ENCODE peak calls at places on chromosomes 4 and X, in five cellular contexts. One of them, this sample, is unnamed.

GRCh38 chr4:44961001-44961755 is 234.8 kb upstream of the GNPDA2 start:
- DNase-seq in AG09319: no peak
- DNase-seq in lower lobe of right lung: no peak
- DNase-seq in epithelial cell of esophagus: peak
- DNase-seq in AG09309: no peak
- DNase-seq in this sample: no peak

GRCh38 chrX:68672581-68673318 is 25.3 kb downstream of the STARD8 start:
- DNase-seq in AG09309: no peak
- DNase-seq in lower lobe of right lung: no peak
- DNase-seq in AG09319: no peak
- DNase-seq in epithelial cell of esophagus: no peak
- DNase-seq in this sample: no peak

GRCh38 chrX:77743720-77744119 is 42.3 kb downstream of the ATRX start:
- DNase-seq in lower lobe of right lung: no peak
- DNase-seq in AG09309: no peak
- DNase-seq in epithelial cell of esophagus: no peak
- DNase-seq in AG09319: no peak
- DNase-seq in this sample: no peak

GRCh38 chr4:86675548-86675947 is 81.4 kb downstream of the PTPN13 start:
- DNase-seq in AG09309: no peak
- DNase-seq in AG09319: no peak
- DNase-seq in lower lobe of right lung: no peak
- DNase-seq in epithelial cell of esophagus: no peak
- DNase-seq in this sample: no peak

GRCh38 chr4:101014417-101014816 is 332.9 kb downstream of the PPP3CA start:
- DNase-seq in epithelial cell of esophagus: no peak
- DNase-seq in AG09319: no peak
- DNase-seq in AG09309: no peak
- DNase-seq in lower lobe of right lung: no peak
- DNase-seq in this sample: no peak

GRCh38 chrX:87098477-87098876 is 419.1 kb upstream of the KLHL4 start:
- DNase-seq in AG09319: no peak
- DNase-seq in lower lobe of right lung: no peak
- DNase-seq in AG09309: no peak
- DNase-seq in epithelial cell of esophagus: no peak
- DNase-seq in this sample: no peak

GRCh38 chrX:110462957-110463356 is 104.3 kb downstream of the RTL9 start:
- DNase-seq in lower lobe of right lung: no peak
- DNase-seq in AG09319: no peak
- DNase-seq in epithelial cell of esophagus: no peak
- DNase-seq in AG09309: no peak
- DNase-seq in this sample: no peak

GRCh38 chrX:11374570-11374969 is 81.4 kb downstream of the AMELX start:
- DNase-seq in AG09319: no peak
- DNase-seq in epithelial cell of esophagus: no peak
- DNase-seq in AG09309: no peak
- DNase-seq in lower lobe of right lung: no peak
- DNase-seq in this sample: no peak

GRCh38 chr4:155011163-155011825 is 197.1 kb upstream of the NPY2R start:
- DNase-seq in lower lobe of right lung: no peak
- DNase-seq in AG09319: no peak
- DNase-seq in epithelial cell of esophagus: no peak
- DNase-seq in AG09309: no peak
- DNase-seq in this sample: no peak

GRCh38 chr4:142534994-142535393 is 311.1 kb downstream of the INPP4B start:
- DNase-seq in AG09319: no peak
- DNase-seq in epithelial cell of esophagus: peak
- DNase-seq in AG09309: no peak
- DNase-seq in lower lobe of right lung: no peak
- DNase-seq in this sample: no peak

GRCh38 chr4:86596802-86597201 is 2.7 kb downstream of the PTPN13 start:
- DNase-seq in AG09319: no peak
- DNase-seq in epithelial cell of esophagus: peak
- DNase-seq in AG09309: no peak
- DNase-seq in lower lobe of right lung: no peak
- DNase-seq in this sample: no peak

GRCh38 chrX:14698770-14699169 is 169.4 kb downstream of the GLRA2 start:
- DNase-seq in AG09319: no peak
- DNase-seq in AG09309: no peak
- DNase-seq in epithelial cell of esophagus: no peak
- DNase-seq in lower lobe of right lung: no peak
- DNase-seq in this sample: no peak

GRCh38 chrX:39645059-39645895 is 452.5 kb downstream of the BCOR start:
- DNase-seq in AG09319: peak
- DNase-seq in lower lobe of right lung: peak
- DNase-seq in epithelial cell of esophagus: no peak
- DNase-seq in AG09309: peak
- DNase-seq in this sample: no peak

GRCh38 chr4:53355919-53356521 is 9.8 kb downstream of the SCFD2 start:
- DNase-seq in lower lobe of right lung: no peak
- DNase-seq in AG09319: no peak
- DNase-seq in AG09309: no peak
- DNase-seq in epithelial cell of esophagus: no peak
- DNase-seq in this sample: no peak

GRCh38 chrX:8743126-8743732 is 11.3 kb upstream of the ANOS1 start:
- DNase-seq in AG09319: no peak
- DNase-seq in lower lobe of right lung: peak
- DNase-seq in epithelial cell of esophagus: peak
- DNase-seq in AG09309: no peak
- DNase-seq in this sample: no peak

GRCh38 chr4:26206339-26206738 is 114.5 kb upstream of the RBPJ start:
- DNase-seq in lower lobe of right lung: no peak
- DNase-seq in AG09309: peak
- DNase-seq in epithelial cell of esophagus: no peak
- DNase-seq in AG09319: peak
- DNase-seq in this sample: no peak

GRCh38 chr4:33980361-33980760 is 2264.0 kb downstream of the ARAP2 start:
- DNase-seq in lower lobe of right lung: no peak
- DNase-seq in epithelial cell of esophagus: no peak
- DNase-seq in AG09319: no peak
- DNase-seq in AG09309: no peak
- DNase-seq in this sample: no peak

GRCh38 chr4:84957509-84958420 is 8.7 kb downstream of the WDFY3 start:
- DNase-seq in AG09309: no peak
- DNase-seq in AG09319: no peak
- DNase-seq in lower lobe of right lung: no peak
- DNase-seq in epithelial cell of esophagus: no peak
- DNase-seq in this sample: peak

GRCh38 chr4:38576767-38577166 is 87.2 kb upstream of the KLF3 start:
- DNase-seq in lower lobe of right lung: no peak
- DNase-seq in epithelial cell of esophagus: no peak
- DNase-seq in AG09309: no peak
- DNase-seq in AG09319: no peak
- DNase-seq in this sample: no peak

GRCh38 chr4:86762649-86763048 is 86.5 kb downstream of the SLC10A6 start:
- DNase-seq in epithelial cell of esophagus: no peak
- DNase-seq in AG09309: no peak
- DNase-seq in AG09319: no peak
- DNase-seq in lower lobe of right lung: no peak
- DNase-seq in this sample: no peak

GRCh38 chr4:84258905-84259830 is 239.9 kb downstream of the NKX6-1 start:
- DNase-seq in AG09319: no peak
- DNase-seq in epithelial cell of esophagus: peak
- DNase-seq in lower lobe of right lung: no peak
- DNase-seq in AG09309: no peak
- DNase-seq in this sample: no peak

GRCh38 chr4:125433453-125433852 is 118.7 kb downstream of the FAT4 start:
- DNase-seq in epithelial cell of esophagus: peak
- DNase-seq in AG09309: peak
- DNase-seq in AG09319: peak
- DNase-seq in lower lobe of right lung: no peak
- DNase-seq in this sample: no peak

GRCh38 chrX:69616520-69617203 is 749 bp downstream of the EDA start:
- DNase-seq in AG09319: no peak
- DNase-seq in lower lobe of right lung: peak
- DNase-seq in AG09309: no peak
- DNase-seq in epithelial cell of esophagus: peak
- DNase-seq in this sample: no peak

GRCh38 chrX:703466-704210 is 73.0 kb downstream of the SHOX start:
- DNase-seq in AG09319: no peak
- DNase-seq in AG09309: no peak
- DNase-seq in lower lobe of right lung: no peak
- DNase-seq in epithelial cell of esophagus: no peak
- DNase-seq in this sample: no peak

GRCh38 chr4:144649646-144650045 is 3.7 kb downstream of the HHIP start:
- DNase-seq in epithelial cell of esophagus: no peak
- DNase-seq in AG09319: no peak
- DNase-seq in AG09309: no peak
- DNase-seq in lower lobe of right lung: no peak
- DNase-seq in this sample: no peak

GRCh38 chrX:48911407-48912182 is at the start of gene SLC35A2:
- DNase-seq in AG09309: no peak
- DNase-seq in AG09319: no peak
- DNase-seq in epithelial cell of esophagus: peak
- DNase-seq in lower lobe of right lung: peak
- DNase-seq in this sample: peak

GRCh38 chr4:80492761-80493160 is 157.2 kb downstream of the CFAP299 start:
- DNase-seq in epithelial cell of esophagus: peak
- DNase-seq in lower lobe of right lung: no peak
- DNase-seq in AG09319: no peak
- DNase-seq in AG09309: no peak
- DNase-seq in this sample: no peak

GRCh38 chr4:8362483-8362882 is 78.0 kb downstream of the ACOX3 start:
- DNase-seq in AG09319: no peak
- DNase-seq in epithelial cell of esophagus: peak
- DNase-seq in lower lobe of right lung: no peak
- DNase-seq in AG09309: peak
- DNase-seq in this sample: no peak

GRCh38 chrX:68307767-68308166 is 125.5 kb downstream of the OPHN1 start:
- DNase-seq in AG09309: peak
- DNase-seq in AG09319: peak
- DNase-seq in lower lobe of right lung: no peak
- DNase-seq in epithelial cell of esophagus: peak
- DNase-seq in this sample: peak

GRCh38 chrX:1196436-1196835 is 16.0 kb downstream of the CRLF2 start:
- DNase-seq in epithelial cell of esophagus: no peak
- DNase-seq in lower lobe of right lung: no peak
- DNase-seq in AG09309: no peak
- DNase-seq in AG09319: no peak
- DNase-seq in this sample: no peak

GRCh38 chr4:89640620-89641366 is 196.2 kb downstream of the SNCA start:
- DNase-seq in lower lobe of right lung: peak
- DNase-seq in AG09309: peak
- DNase-seq in AG09319: peak
- DNase-seq in epithelial cell of esophagus: peak
- DNase-seq in this sample: no peak

GRCh38 chr4:126396703-126397102 is 1081.9 kb downstream of the FAT4 start:
- DNase-seq in AG09319: no peak
- DNase-seq in AG09309: no peak
- DNase-seq in epithelial cell of esophagus: peak
- DNase-seq in lower lobe of right lung: no peak
- DNase-seq in this sample: no peak

GRCh38 chr4:88533088-88533790 is 9.7 kb upstream of the PYURF start:
- DNase-seq in AG09319: no peak
- DNase-seq in AG09309: peak
- DNase-seq in lower lobe of right lung: no peak
- DNase-seq in epithelial cell of esophagus: peak
- DNase-seq in this sample: no peak

GRCh38 chr4:19969492-19969891 is 282.2 kb upstream of the SLIT2 start:
- DNase-seq in AG09309: no peak
- DNase-seq in epithelial cell of esophagus: no peak
- DNase-seq in lower lobe of right lung: no peak
- DNase-seq in AG09319: no peak
- DNase-seq in this sample: no peak
- TF ChIP-seq CTCF in AG09309: peak
- TF ChIP-seq CTCF in epithelial cell of esophagus: no peak
- TF ChIP-seq CTCF in lower lobe of right lung: no peak
- TF ChIP-seq CTCF in AG09319: peak
- TF ChIP-seq CTCF in this sample: peak

GRCh38 chr4:186740822-186741221 is 17.2 kb upstream of the FAT1 start:
- DNase-seq in AG09319: no peak
- DNase-seq in epithelial cell of esophagus: no peak
- DNase-seq in lower lobe of right lung: no peak
- DNase-seq in AG09309: no peak
- DNase-seq in this sample: no peak
- TF ChIP-seq CTCF in AG09319: no peak
- TF ChIP-seq CTCF in epithelial cell of esophagus: no peak
- TF ChIP-seq CTCF in lower lobe of right lung: no peak
- TF ChIP-seq CTCF in AG09309: no peak
- TF ChIP-seq CTCF in this sample: no peak

DNA sequence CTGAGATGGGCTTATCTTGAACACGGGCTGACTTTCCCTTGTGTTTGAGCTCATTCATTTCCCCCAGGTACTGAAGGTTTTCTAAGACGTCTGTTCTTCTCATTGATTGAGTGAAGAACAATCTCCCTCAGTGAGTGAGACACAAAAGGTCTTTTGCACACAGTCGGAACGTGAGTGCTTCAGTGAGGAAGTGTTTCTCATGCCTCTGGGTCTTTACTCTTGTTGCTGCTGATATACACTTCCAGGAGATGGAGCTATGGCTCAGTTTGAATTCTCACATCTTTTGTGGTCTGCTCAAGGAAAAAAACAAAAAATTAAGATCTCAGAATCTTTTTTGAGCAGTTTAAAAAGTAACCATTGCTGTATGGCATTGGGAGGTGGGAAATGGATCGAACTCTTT is 981.9 kb upstream of the TENM3 start:
- DNase-seq in epithelial cell of esophagus: peak
- DNase-seq in AG09319: no peak
- DNase-seq in AG09309: no peak
- DNase-seq in lower lobe of right lung: no peak
- DNase-seq in this sample: no peak
- TF ChIP-seq CTCF in epithelial cell of esophagus: peak
- TF ChIP-seq CTCF in AG09319: no peak
- TF ChIP-seq CTCF in AG09309: peak
- TF ChIP-seq CTCF in lower lobe of right lung: no peak
- TF ChIP-seq CTCF in this sample: peak

DNA sequence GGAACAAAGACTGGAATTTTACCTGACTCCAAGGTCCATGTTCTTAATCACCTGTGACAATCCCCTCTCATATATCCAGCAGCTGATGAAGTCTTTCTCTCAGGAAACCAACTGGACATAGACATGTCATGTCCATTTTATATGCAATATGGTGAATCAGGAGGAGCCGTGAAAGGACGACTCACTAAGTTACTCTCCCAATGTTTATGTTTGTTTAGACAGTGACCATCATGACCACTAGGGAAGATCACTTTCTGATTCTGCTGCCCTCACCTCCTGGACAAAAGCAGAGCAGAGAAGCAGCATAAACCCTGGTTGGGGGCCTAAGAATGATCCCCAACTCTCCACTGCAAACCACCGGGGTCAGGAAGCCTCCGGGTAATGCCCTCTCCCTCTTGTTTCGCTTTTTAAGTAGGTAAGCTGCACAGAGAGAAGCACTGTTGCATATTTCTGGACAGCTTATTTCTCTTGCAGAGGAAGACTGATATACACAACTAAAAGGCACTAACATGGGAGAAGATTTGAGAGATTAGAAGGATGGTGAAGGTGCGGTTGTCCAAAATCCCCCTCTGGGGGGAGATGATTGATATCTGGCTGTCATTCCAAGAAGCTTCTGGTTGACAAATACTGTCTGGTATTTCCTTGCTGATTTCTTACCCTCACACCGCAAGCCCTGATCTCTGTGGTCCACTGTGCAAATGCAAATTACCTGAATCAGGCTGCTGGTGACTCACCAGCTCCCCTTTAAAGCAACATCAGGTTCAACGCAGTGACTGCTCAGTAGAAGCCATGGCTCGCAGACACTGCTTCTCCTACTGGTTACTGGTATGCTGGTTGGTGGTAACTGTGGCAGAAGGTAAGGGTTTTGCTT is at the start of gene ODAPH:
- DNase-seq in AG09319: no peak
- DNase-seq in epithelial cell of esophagus: peak
- DNase-seq in AG09309: no peak
- DNase-seq in lower lobe of right lung: no peak
- DNase-seq in this sample: no peak
- TF ChIP-seq CTCF in AG09319: no peak
- TF ChIP-seq CTCF in epithelial cell of esophagus: no peak
- TF ChIP-seq CTCF in AG09309: no peak
- TF ChIP-seq CTCF in lower lobe of right lung: no peak
- TF ChIP-seq CTCF in this sample: no peak

This sample was measured in retinal pigment epithelial cell.